ENCODE peak calls at places on chromosomes 13 and 19, in eight cellular contexts. O is Peyer's patch, V is lower lobe of right lung, Q is iPS DF 6.9, U is suprapubic skin, X is uterus, Y is endodermal cell, I is heart right ventricle. A is an unnamed sample.
A peak's percentile ranks its signal among the peaks of the same experiment; 100 is the strongest.

GRCh38 chr13:70893832-70894231 is 785.6 kb upstream of the KLHL1 start:
- DNase-seq in V (no peak), Q (no peak), Y (no peak), I (no peak), O (no peak), U (no peak), X (no peak), A (no peak)

GRCh38 chr13:79725841-79726240 is 244.9 kb downstream of the NDFIP2 start:
- DNase-seq in O (no peak), Y (no peak), I (no peak), Q (no peak), X (no peak), V (no peak), U (no peak), A (no peak)

GRCh38 chr19:32206065-32206464 is 139.3 kb upstream of the ZNF507 start:
- DNase-seq in O (no peak), I (no peak), X (no peak), V (no peak), Q (no peak), Y (no peak), U (no peak), A (no peak)

GRCh38 chr13:51453959-51454703 is 1.3 kb upstream of the INTS6 start:
- DNase-seq in X (peak; percentile 35), U (no peak), Q (no peak), O (peak; percentile 25), Y (peak; percentile 68), I (peak; percentile 29), V (no peak), A (no peak)

GRCh38 chr19:12784871-12785430 is 6.3 kb upstream of the JUNB start:
- DNase-seq in V (no peak), X (no peak), Q (no peak), O (no peak), U (peak; percentile 66), Y (peak; percentile 58), I (no peak), A (no peak)

GRCh38 chr19:7534531-7534980 is 961 bp upstream of the PNPLA6 start:
- DNase-seq in Y (peak; percentile 88), O (peak; percentile 46), X (peak; percentile 80), I (peak; percentile 73), U (no peak), Q (no peak), V (peak; percentile 61), A (peak; percentile 87)

GRCh38 chr13:113135281-113135760 is 12.7 kb downstream of the F10 start:
- DNase-seq in Y (peak; percentile 6), U (no peak), V (no peak), Q (no peak), O (no peak), I (no peak), X (no peak), A (no peak)

GRCh38 chr13:59568306-59568705 is 595.4 kb downstream of the DIAPH3 start:
- DNase-seq in I (no peak), V (no peak), U (no peak), Q (no peak), Y (no peak), X (no peak), O (no peak), A (no peak)

GRCh38 chr13:70203661-70204229 is 95.5 kb upstream of the KLHL1 start:
- DNase-seq in V (no peak), X (no peak), I (no peak), U (no peak), Y (no peak), O (no peak), Q (peak; percentile 11), A (no peak)

GRCh38 chr13:56299650-56300049 is 841.1 kb upstream of the PRR20A start:
- DNase-seq in Q (no peak), O (no peak), U (no peak), X (no peak), V (no peak), I (no peak), Y (no peak), A (no peak)

GRCh38 chr13:102598061-102598460 is 1.3 kb downstream of the TPP2 start:
- DNase-seq in Q (no peak), U (no peak), X (no peak), O (no peak), I (no peak), V (no peak), Y (no peak), A (no peak)

GRCh38 chr13:53272873-53273272 is 244.3 kb downstream of the OLFM4 start:
- DNase-seq in V (no peak), I (no peak), Y (no peak), O (no peak), X (no peak), U (no peak), Q (no peak), A (no peak)

GRCh38 chr19:55486971-55487883 is 1.0 kb upstream of the SSC5D start:
- DNase-seq in I (peak; percentile 89), X (peak; percentile 94), U (peak; percentile 81), Y (peak; percentile 78), Q (no peak), O (no peak), V (no peak), A (peak; percentile 93)

GRCh38 chr19:2532252-2533071 is 56.5 kb downstream of the GADD45B start:
- DNase-seq in Y (no peak), I (no peak), O (no peak), X (no peak), V (no peak), Q (no peak), U (no peak), A (no peak)

GRCh38 chr13:51823861-51824260 is 19.9 kb upstream of the DHRS12 start:
- DNase-seq in X (no peak), U (no peak), O (no peak), I (no peak), Q (no peak), Y (no peak), V (no peak), A (no peak)

GRCh38 chr19:44740351-44740824 is 8.1 kb upstream of the BCL3 start:
- DNase-seq in Q (no peak), Y (peak; percentile 63), I (no peak), V (no peak), X (no peak), O (no peak), U (no peak), A (no peak)

GRCh38 chr13:40981361-40981760 is 37.8 kb downstream of the ELF1 start:
- DNase-seq in I (no peak), X (no peak), V (no peak), U (no peak), O (no peak), Y (no peak), Q (no peak), A (no peak)

GRCh38 chr13:106029901-106030300 is 505.6 kb downstream of the EFNB2 start:
- DNase-seq in O (no peak), I (no peak), V (no peak), Q (no peak), U (no peak), Y (no peak), X (no peak), A (no peak)

DNA sequence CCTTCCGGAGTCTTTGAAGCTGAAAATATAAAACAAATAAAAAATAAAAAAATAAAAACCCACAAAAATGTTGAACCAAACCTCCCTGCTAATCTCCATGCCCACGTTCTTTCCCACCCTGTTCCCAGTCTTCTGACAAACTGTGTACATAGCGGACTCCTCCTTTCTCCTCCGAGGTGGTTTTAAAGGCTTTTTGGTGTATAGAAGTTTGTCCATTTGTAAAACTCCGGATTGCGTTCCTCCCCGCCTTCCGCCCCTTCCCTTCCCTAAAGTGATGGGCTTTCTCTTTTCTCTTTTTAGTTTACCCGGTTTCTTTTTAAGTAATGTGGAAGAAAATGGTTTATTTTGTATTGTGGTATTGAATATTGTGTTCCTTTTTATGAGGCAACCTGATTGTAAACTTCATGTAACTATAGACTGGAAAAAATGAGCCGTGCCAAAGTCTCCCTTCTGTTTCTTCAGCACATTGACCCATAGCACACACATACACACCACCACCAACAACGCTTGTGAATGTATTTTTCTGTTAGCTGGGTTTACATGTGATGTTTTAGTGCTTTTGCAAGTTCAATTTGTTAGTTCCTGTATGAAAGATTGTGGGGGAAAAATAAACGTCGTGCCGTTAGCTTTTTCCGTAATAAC is 4.4 kb downstream of the ZIC2 start:
- DNase-seq in I (no peak), X (no peak), V (no peak), O (no peak), Y (peak; percentile 35), U (no peak), Q (no peak), A (no peak)
- H3K4me1 ChIP-seq in I (peaks cover 12% of the 10 kb centered on the region), X (no peaks in the 10 kb centered on the region), V (peaks cover 26% of the 10 kb centered on the region), O (peaks cover 14% of the 10 kb centered on the region), Y (peaks cover 2% of the 10 kb centered on the region), U (peaks cover 55% of the 10 kb centered on the region), Q (peaks cover 7% of the 10 kb centered on the region), A (no peaks in the 10 kb centered on the region)

GRCh38 chr19:5096536-5096935 is 127.6 kb downstream of the KDM4B start:
- DNase-seq in Q (no peak), X (no peak), V (no peak), Y (no peak), I (no peak), O (no peak), U (no peak), A (no peak)
- H3K4me1 ChIP-seq in Q (no peaks in the 10 kb centered on the region), X (peaks cover 5% of the 10 kb centered on the region), V (no peaks in the 10 kb centered on the region), Y (peaks cover 3% of the 10 kb centered on the region), I (peaks cover 24% of the 10 kb centered on the region), O (no peaks in the 10 kb centered on the region), U (peaks cover 17% of the 10 kb centered on the region), A (no peaks in the 10 kb centered on the region)

DNA sequence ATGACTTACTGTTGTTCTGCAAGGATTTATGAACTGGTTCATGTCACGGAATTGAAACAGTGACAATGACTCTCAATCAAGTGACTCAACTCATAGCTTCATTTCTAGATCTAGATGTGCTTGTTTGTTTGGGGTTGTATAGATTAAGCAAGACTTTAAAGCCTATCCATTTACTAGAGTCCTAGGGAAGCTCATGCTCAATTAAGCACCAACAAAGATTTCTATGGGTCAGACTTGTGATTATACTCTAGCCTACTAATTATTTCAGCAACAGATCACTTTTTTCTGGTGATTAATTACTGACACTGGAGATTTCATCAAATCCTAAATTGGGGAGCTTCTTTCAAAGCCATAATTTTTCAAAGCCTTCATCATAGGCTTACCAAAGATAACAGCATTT is 509.8 kb upstream of the NBEA start:
- DNase-seq in Y (no peak), V (no peak), Q (no peak), X (no peak), I (no peak), O (no peak), U (no peak), A (no peak)
- H3K4me1 ChIP-seq in Y (no peaks in the 10 kb centered on the region), V (no peaks in the 10 kb centered on the region), Q (no peaks in the 10 kb centered on the region), X (no peaks in the 10 kb centered on the region), I (no peaks in the 10 kb centered on the region), O (no peaks in the 10 kb centered on the region), U (no peaks in the 10 kb centered on the region), A (no peaks in the 10 kb centered on the region)

GRCh38 chr19:49335784-49336481 is 727 bp downstream of the CD37 start:
- DNase-seq in Q (no peak), U (no peak), O (peak; percentile 43), X (no peak), V (no peak), I (no peak), Y (peak; percentile 11), A (peak; percentile 57)

GRCh38 chr19:49336482-49337266 is 1.5 kb downstream of the CD37 start:
- DNase-seq in U (no peak), Q (no peak), Y (peak; percentile 40), X (no peak), O (peak; percentile 16), V (no peak), I (no peak), A (peak; percentile 36)

GRCh38 chr19:49331616-49332055 is 3.6 kb upstream of the CD37 start:
- DNase-seq in I (no peak), O (peak; percentile 72), U (no peak), X (no peak), Y (peak; percentile 82), V (no peak), Q (no peak), A (peak; percentile 54)

GRCh38 chr19:49335071-49335783 is at the start of gene CD37:
- DNase-seq in X (no peak), O (peak; percentile 83), Q (no peak), U (no peak), Y (peak; percentile 44), I (no peak), V (peak; percentile 67), A (peak; percentile 71)

GRCh38 chr19:49333426-49334288 is 1.5 kb upstream of the CD37 start:
- DNase-seq in Q (no peak), V (peak; percentile 64), Y (peak; percentile 44), X (no peak), O (peak; percentile 92), I (no peak), U (no peak), A (peak; percentile 56)
- H3K4me1 ChIP-seq in Q (peaks cover 1% of the 10 kb centered on the region), V (peaks cover 27% of the 10 kb centered on the region), Y (no peaks in the 10 kb centered on the region), X (no peaks in the 10 kb centered on the region), O (peaks cover 22% of the 10 kb centered on the region), I (peaks cover 3% of the 10 kb centered on the region), U (peaks cover 8% of the 10 kb centered on the region), A (no peaks in the 10 kb centered on the region)